ENCODE peak calls at places on chromosomes 5 and 9, in four cellular contexts. One of them, this sample, is unnamed. For H3K27me3 and H3K36me3, the result is how much of the 10 kb centered on the place peaks cover.

GRCh38 chr5:169814522-169814921 is 165.8 kb downstream of the INSYN2B start:
- DNase-seq in neural progenitor cell: no peak
- DNase-seq in neuronal stem cell: no peak
- DNase-seq in psoas muscle: no peak
- DNase-seq in this sample: no peak

GRCh38 chr9:126531591-126531990 is 82.1 kb upstream of the LMX1B start:
- DNase-seq in neural progenitor cell: no peak
- DNase-seq in neuronal stem cell: no peak
- DNase-seq in psoas muscle: no peak
- DNase-seq in this sample: no peak

GRCh38 chr5:537621-538071 is 13.4 kb upstream of the SLC9A3 start:
- DNase-seq in neural progenitor cell: no peak
- DNase-seq in neuronal stem cell: no peak
- DNase-seq in psoas muscle: peak
- DNase-seq in this sample: no peak

GRCh38 chr5:114361724-114362196 is at the start of gene KCNN2:
- DNase-seq in neural progenitor cell: peak
- DNase-seq in neuronal stem cell: peak
- DNase-seq in psoas muscle: peak
- DNase-seq in this sample: peak

GRCh38 chr9:104860280-104860679 is 67.7 kb downstream of the ABCA1 start:
- DNase-seq in neural progenitor cell: no peak
- DNase-seq in neuronal stem cell: no peak
- DNase-seq in psoas muscle: no peak
- DNase-seq in this sample: no peak

GRCh38 chr5:181246276-181247050 is 2.8 kb upstream of the RACK1 start:
- DNase-seq in neural progenitor cell: peak
- DNase-seq in neuronal stem cell: peak
- DNase-seq in psoas muscle: peak
- DNase-seq in this sample: peak

GRCh38 chr5:114390431-114390830 is 28.6 kb downstream of the KCNN2 start:
- DNase-seq in neural progenitor cell: no peak
- DNase-seq in neuronal stem cell: no peak
- DNase-seq in psoas muscle: no peak
- DNase-seq in this sample: no peak

GRCh38 chr9:4555251-4555650 is 65.0 kb downstream of the SLC1A1 start:
- DNase-seq in neural progenitor cell: peak
- DNase-seq in neuronal stem cell: no peak
- DNase-seq in psoas muscle: no peak
- DNase-seq in this sample: no peak

GRCh38 chr5:89396262-89396975 is 513.4 kb upstream of the MEF2C start:
- DNase-seq in neural progenitor cell: no peak
- DNase-seq in neuronal stem cell: no peak
- DNase-seq in psoas muscle: no peak
- DNase-seq in this sample: no peak

GRCh38 chr9:126233913-126234525 is 92.6 kb upstream of the MVB12B start:
- DNase-seq in neural progenitor cell: no peak
- DNase-seq in neuronal stem cell: no peak
- DNase-seq in psoas muscle: no peak
- DNase-seq in this sample: no peak

GRCh38 chr5:179816401-179817070 is 4.2 kb upstream of the SQSTM1 start:
- DNase-seq in neural progenitor cell: peak
- DNase-seq in neuronal stem cell: no peak
- DNase-seq in psoas muscle: peak
- DNase-seq in this sample: no peak

GRCh38 chr9:74443036-74443750 is 53.9 kb upstream of the RORB start:
- DNase-seq in neural progenitor cell: no peak
- DNase-seq in neuronal stem cell: no peak
- DNase-seq in psoas muscle: no peak
- DNase-seq in this sample: no peak

GRCh38 chr9:130681769-130682489 is 11.7 kb upstream of the EXOSC2 start:
- DNase-seq in neural progenitor cell: peak
- DNase-seq in neuronal stem cell: no peak
- DNase-seq in psoas muscle: no peak
- DNase-seq in this sample: peak
- H3K27ac ChIP-seq in neural progenitor cell: no peak
- H3K27ac ChIP-seq in neuronal stem cell: no peak
- H3K27ac ChIP-seq in psoas muscle: no peak
- H3K27ac ChIP-seq in this sample: no peak

GRCh38 chr5:117679046-117679445 is 1104.4 kb upstream of the SEMA6A start:
- DNase-seq in neural progenitor cell: no peak
- DNase-seq in neuronal stem cell: no peak
- DNase-seq in psoas muscle: no peak
- DNase-seq in this sample: no peak

GRCh38 chr5:117682416-117682815 is 1107.8 kb upstream of the SEMA6A start:
- DNase-seq in neural progenitor cell: no peak
- DNase-seq in neuronal stem cell: no peak
- DNase-seq in psoas muscle: no peak
- DNase-seq in this sample: no peak

GRCh38 chr5:117681855-117682254 is 1107.2 kb upstream of the SEMA6A start:
- DNase-seq in neural progenitor cell: no peak
- DNase-seq in neuronal stem cell: no peak
- DNase-seq in psoas muscle: no peak
- DNase-seq in this sample: no peak

GRCh38 chr5:117681431-117681830 is 1106.8 kb upstream of the SEMA6A start:
- DNase-seq in neural progenitor cell: no peak
- DNase-seq in neuronal stem cell: no peak
- DNase-seq in psoas muscle: no peak
- DNase-seq in this sample: no peak

DNA sequence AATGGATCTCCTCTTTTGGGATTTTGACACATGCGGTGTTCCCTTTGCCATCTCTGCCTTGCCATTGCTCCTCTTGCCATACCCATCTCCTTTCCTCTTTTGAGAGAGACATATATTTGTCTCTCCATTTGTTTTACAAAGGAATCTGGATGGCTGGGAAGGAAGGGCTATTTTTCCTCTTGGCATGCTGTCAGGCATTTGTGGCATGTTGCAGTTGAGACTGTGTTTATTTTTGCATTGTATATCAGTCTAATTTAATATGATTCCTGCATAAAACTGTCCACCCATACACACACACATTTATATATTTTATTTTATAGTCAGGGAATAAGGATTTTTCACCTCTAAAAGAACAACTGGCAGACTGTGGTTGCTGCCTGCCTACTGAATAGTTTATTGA is 1105.8 kb upstream of the SEMA6A start:
- DNase-seq in neural progenitor cell: no peak
- DNase-seq in neuronal stem cell: no peak
- DNase-seq in psoas muscle: no peak
- DNase-seq in this sample: no peak
- H3K27me3 ChIP-seq in neural progenitor cell: under half
- H3K27me3 ChIP-seq in neuronal stem cell: under half
- H3K27me3 ChIP-seq in psoas muscle: under half
- H3K27me3 ChIP-seq in this sample: under half

GRCh38 chr9:136117291-136118060 is 1.2 kb downstream of the TMEM250 start:
- DNase-seq in neural progenitor cell: no peak
- DNase-seq in neuronal stem cell: no peak
- DNase-seq in psoas muscle: no peak
- DNase-seq in this sample: peak

GRCh38 chr9:136115206-136115605 is 3.5 kb downstream of the TMEM250 start:
- DNase-seq in neural progenitor cell: no peak
- DNase-seq in neuronal stem cell: no peak
- DNase-seq in psoas muscle: no peak
- DNase-seq in this sample: no peak

GRCh38 chr9:136116360-136117098 is 2.1 kb downstream of the TMEM250 start:
- DNase-seq in neural progenitor cell: no peak
- DNase-seq in neuronal stem cell: no peak
- DNase-seq in psoas muscle: no peak
- DNase-seq in this sample: no peak

GRCh38 chr9:136114606-136115005 is 4.1 kb downstream of the TMEM250 start:
- DNase-seq in neural progenitor cell: no peak
- DNase-seq in neuronal stem cell: no peak
- DNase-seq in psoas muscle: no peak
- DNase-seq in this sample: no peak

DNA sequence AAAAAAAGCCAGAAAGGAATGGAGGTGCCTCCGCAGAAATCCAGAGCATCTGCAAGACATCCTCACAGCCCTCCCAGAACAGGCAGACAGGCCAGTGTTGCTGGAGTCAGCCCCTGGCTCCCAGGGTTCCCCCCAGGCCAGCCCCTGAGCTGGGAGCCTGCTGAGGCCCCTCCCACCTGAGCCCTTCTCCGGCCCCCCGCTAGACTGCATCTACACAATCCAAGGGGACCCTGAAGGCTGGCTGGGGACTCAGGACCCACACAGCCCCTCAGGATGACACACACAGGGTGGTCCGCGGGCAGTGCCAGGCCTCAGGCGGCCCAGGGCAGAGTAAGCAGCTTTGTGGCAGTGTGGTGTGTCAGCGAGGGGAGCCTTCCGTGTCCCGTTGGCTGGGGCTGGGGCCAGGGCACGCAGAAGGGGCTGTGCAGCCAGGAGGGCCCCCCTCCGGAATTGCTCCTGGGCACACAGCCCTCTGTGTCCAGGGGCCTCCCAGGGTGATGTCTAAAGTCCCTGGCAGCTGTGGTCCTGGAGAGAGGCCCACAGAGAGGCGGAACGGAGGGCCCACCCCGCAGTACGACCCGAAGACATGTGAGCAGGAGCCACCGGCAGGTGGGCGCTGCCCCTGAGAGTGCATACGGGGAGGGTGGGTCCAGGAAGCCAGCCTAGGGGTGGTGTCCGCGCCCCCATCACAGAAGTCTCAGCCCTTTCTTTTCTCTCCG is 2.9 kb downstream of the TMEM250 start:
- DNase-seq in neural progenitor cell: no peak
- DNase-seq in neuronal stem cell: no peak
- DNase-seq in psoas muscle: no peak
- DNase-seq in this sample: no peak
- H3K36me3 ChIP-seq in neural progenitor cell: under half
- H3K36me3 ChIP-seq in neuronal stem cell: under half
- H3K36me3 ChIP-seq in psoas muscle: under half
- H3K36me3 ChIP-seq in this sample: under half

GRCh38 chr5:149824115-149824514 is 94.0 kb downstream of the PPARGC1B start:
- DNase-seq in neural progenitor cell: no peak
- DNase-seq in neuronal stem cell: no peak
- DNase-seq in psoas muscle: no peak
- DNase-seq in this sample: no peak
- H3K27ac ChIP-seq in neural progenitor cell: no peak
- H3K27ac ChIP-seq in neuronal stem cell: no peak
- H3K27ac ChIP-seq in psoas muscle: peak
- H3K27ac ChIP-seq in this sample: no peak

GRCh38 chr9:130541533-130541932 is 37.8 kb upstream of the FUBP3 start:
- DNase-seq in neural progenitor cell: no peak
- DNase-seq in neuronal stem cell: no peak
- DNase-seq in psoas muscle: no peak
- DNase-seq in this sample: no peak

GRCh38 chr9:130542457-130543228 is 36.7 kb upstream of the FUBP3 start:
- DNase-seq in neural progenitor cell: no peak
- DNase-seq in neuronal stem cell: no peak
- DNase-seq in psoas muscle: no peak
- DNase-seq in this sample: no peak

GRCh38 chr9:130544364-130544763 is 35.0 kb upstream of the FUBP3 start:
- DNase-seq in neural progenitor cell: no peak
- DNase-seq in neuronal stem cell: no peak
- DNase-seq in psoas muscle: no peak
- DNase-seq in this sample: no peak

GRCh38 chr9:130539473-130540223 is 39.7 kb upstream of the FUBP3 start:
- DNase-seq in neural progenitor cell: no peak
- DNase-seq in neuronal stem cell: no peak
- DNase-seq in psoas muscle: peak
- DNase-seq in this sample: no peak

GRCh38 chr9:130542038-130542437 is 37.3 kb upstream of the FUBP3 start:
- DNase-seq in neural progenitor cell: no peak
- DNase-seq in neuronal stem cell: no peak
- DNase-seq in psoas muscle: no peak
- DNase-seq in this sample: no peak
- H3K27me3 ChIP-seq in neural progenitor cell: under half
- H3K27me3 ChIP-seq in neuronal stem cell: under half
- H3K27me3 ChIP-seq in psoas muscle: under half
- H3K27me3 ChIP-seq in this sample: under half

GRCh38 chr9:37491939-37492338 is 6.2 kb downstream of the POLR1E start:
- DNase-seq in neural progenitor cell: no peak
- DNase-seq in neuronal stem cell: no peak
- DNase-seq in psoas muscle: no peak
- DNase-seq in this sample: no peak
- H3K36me3 ChIP-seq in neural progenitor cell: under half
- H3K36me3 ChIP-seq in neuronal stem cell: under half
- H3K36me3 ChIP-seq in psoas muscle: half or more
- H3K36me3 ChIP-seq in this sample: half or more

DNA sequence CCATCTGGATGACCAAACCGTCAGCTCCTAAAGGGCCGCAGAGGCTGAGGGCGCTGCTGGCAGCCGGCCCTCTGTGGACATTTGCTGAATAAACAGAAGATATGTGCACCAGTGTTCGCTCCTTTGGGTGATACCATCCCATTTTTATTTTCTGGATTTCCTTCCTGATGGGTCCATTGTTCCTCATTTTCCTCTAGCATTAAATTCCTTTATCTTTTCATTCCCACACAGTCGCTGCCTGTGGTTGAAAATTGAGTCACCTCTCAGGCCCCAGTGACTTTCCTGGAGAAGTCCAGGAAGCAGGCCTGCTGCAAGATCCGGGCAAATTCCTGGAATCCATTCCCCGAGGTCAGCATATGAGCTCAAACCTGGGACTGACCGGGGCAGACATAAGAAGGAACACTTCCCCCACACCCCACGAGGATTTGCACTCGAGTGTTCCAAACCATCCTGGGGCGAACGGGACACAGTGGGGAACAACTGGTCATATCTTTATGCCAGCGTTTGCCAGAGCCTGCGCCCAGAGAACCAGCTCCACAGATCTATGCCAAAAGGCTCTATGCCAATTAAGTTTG is 86.7 kb upstream of the PCA3 start:
- DNase-seq in neural progenitor cell: no peak
- DNase-seq in neuronal stem cell: no peak
- DNase-seq in psoas muscle: peak
- DNase-seq in this sample: no peak
- H3K27ac ChIP-seq in neural progenitor cell: no peak
- H3K27ac ChIP-seq in neuronal stem cell: no peak
- H3K27ac ChIP-seq in psoas muscle: no peak
- H3K27ac ChIP-seq in this sample: no peak

This sample was measured in WERI-Rb-1.